ENCODE peak calls at places on chromosomes 3 and 15, in six cellular contexts. R is AG09309, V is bronchial epithelial cell, C is naive B cell, E is HTR-8/SVneo, I is GM23248. T is an unnamed sample.

GRCh38 chr3:151431940-151432339 is 28.9 kb downstream of the IGSF10 start:
- DNase-seq in R (peak), V (peak), C (no peak), E (no peak), I (peak), T (peak)

GRCh38 chr3:48406443-48407431 is 23.1 kb downstream of the PLXNB1 start:
- DNase-seq in R (no peak), V (no peak), C (no peak), E (no peak), I (no peak), T (no peak)

GRCh38 chr3:16221990-16222389 is 42.8 kb downstream of the DPH3 start:
- DNase-seq in R (no peak), V (no peak), C (no peak), E (no peak), I (no peak), T (no peak)

GRCh38 chr3:131109156-131109555 is 82.5 kb downstream of the NEK11 start:
- DNase-seq in R (no peak), V (no peak), C (no peak), E (no peak), I (no peak), T (no peak)

GRCh38 chr3:43373588-43373935 is 87.2 kb downstream of the SNRK start:
- DNase-seq in R (no peak), V (peak), C (no peak), E (no peak), I (peak), T (no peak)

GRCh38 chr3:156751461-156752025 is 74.6 kb upstream of the LEKR1 start:
- DNase-seq in R (peak), V (no peak), C (no peak), E (peak), I (peak), T (peak)

GRCh38 chr15:29196306-29196705 is 73.3 kb downstream of the NSMCE3 start:
- DNase-seq in R (no peak), V (no peak), C (no peak), E (no peak), I (no peak), T (no peak)

GRCh38 chr3:5553203-5553602 is 365.7 kb downstream of the EDEM1 start:
- DNase-seq in R (no peak), V (no peak), C (no peak), E (no peak), I (no peak), T (no peak)

GRCh38 chr3:178485756-178486155 is 50.5 kb upstream of the KCNMB2 start:
- DNase-seq in R (peak), V (no peak), C (no peak), E (no peak), I (peak), T (no peak)

GRCh38 chr3:37338500-37338899 is 164.1 kb upstream of the LRRFIP2 start:
- DNase-seq in R (peak), V (peak), C (no peak), E (no peak), I (peak), T (no peak)

GRCh38 chr15:47409601-47410000 is 307.7 kb upstream of the SEMA6D start:
- DNase-seq in R (no peak), V (no peak), C (no peak), E (no peak), I (no peak), T (no peak)

GRCh38 chr3:161108840-161109239 is 3.7 kb upstream of the B3GALNT1 start:
- DNase-seq in R (no peak), V (peak), C (no peak), E (no peak), I (peak), T (peak)

GRCh38 chr3:14548321-14548729 is 8.2 kb upstream of the GRIP2 start:
- DNase-seq in R (no peak), V (peak), C (peak), E (peak), I (peak), T (no peak)

GRCh38 chr3:143896486-143896885 is 48.2 kb upstream of the SLC9A9 start:
- DNase-seq in R (no peak), V (no peak), C (no peak), E (no peak), I (peak), T (no peak)

GRCh38 chr15:88467935-88468528 is 524 bp downstream of the MRPS11 start:
- DNase-seq in R (no peak), V (peak), C (no peak), E (no peak), I (peak), T (no peak)

GRCh38 chr3:166879661-166880060 is 500.4 kb downstream of the ZBBX start:
- DNase-seq in R (no peak), V (no peak), C (no peak), E (no peak), I (no peak), T (no peak)

GRCh38 chr3:40930772-40931171 is 268.5 kb upstream of the CTNNB1 start:
- DNase-seq in R (no peak), V (no peak), C (no peak), E (no peak), I (no peak), T (no peak)

GRCh38 chr3:65473746-65474145 is 565.0 kb downstream of the MAGI1 start:
- DNase-seq in R (no peak), V (peak), C (no peak), E (no peak), I (peak), T (peak)

GRCh38 chr15:97986781-97987180 is 26.3 kb downstream of the ARRDC4 start:
- DNase-seq in R (no peak), V (no peak), C (no peak), E (no peak), I (no peak), T (no peak)

GRCh38 chr3:107690522-107691138 is 167.9 kb downstream of the BBX start:
- DNase-seq in R (peak), V (peak), C (peak), E (peak), I (peak), T (no peak)

GRCh38 chr3:64642327-64643151 is 45.3 kb downstream of the ADAMTS9 start:
- DNase-seq in R (no peak), V (no peak), C (no peak), E (no peak), I (no peak), T (no peak)

GRCh38 chr3:9008550-9009255 is 45.4 kb upstream of the RAD18 start:
- DNase-seq in R (no peak), V (no peak), C (no peak), E (no peak), I (peak), T (no peak)

GRCh38 chr15:41629883-41630282 is 30.3 kb upstream of the MGA start:
- DNase-seq in R (no peak), V (no peak), C (no peak), E (no peak), I (no peak), T (no peak)

GRCh38 chr3:45546636-45547201 is 47.8 kb upstream of the LIMD1 start:
- DNase-seq in R (no peak), V (no peak), C (no peak), E (no peak), I (no peak), T (no peak)

GRCh38 chr15:62390793-62391543 is 225.9 kb upstream of the C2CD4B start:
- DNase-seq in R (no peak), V (no peak), C (no peak), E (no peak), I (peak), T (peak)

GRCh38 chr3:4908066-4908768 is 71.0 kb upstream of the BHLHE40 start:
- DNase-seq in R (no peak), V (no peak), C (no peak), E (no peak), I (no peak), T (no peak)